ENCODE peak calls at places on chromosome 4, in four cellular contexts. V, T, K and W are unnamed samples.

GRCh38 chr4:184273166-184274147 is 55.8 kb upstream of the ENPP6 start:
- DNase-seq in V (no peak), T (no peak), K (no peak), W (no peak)

GRCh38 chr4:177596035-177596434 is 153.8 kb upstream of the AGA start:
- DNase-seq in V (peak), T (peak), K (peak), W (peak)

GRCh38 chr4:134216436-134216835 is 14.8 kb upstream of the PABPC4L start:
- DNase-seq in V (no peak), T (no peak), K (no peak), W (no peak)

GRCh38 chr4:112752061-112752460 is 115.1 kb downstream of the LARP7 start:
- DNase-seq in V (no peak), T (no peak), K (no peak), W (no peak)

GRCh38 chr4:1232661-1233621 is 16.0 kb downstream of the CTBP1 start:
- DNase-seq in V (no peak), T (no peak), K (no peak), W (no peak)

GRCh38 chr4:8230891-8231290 is 31.8 kb downstream of the SH3TC1 start:
- DNase-seq in V (no peak), T (no peak), K (no peak), W (no peak)

GRCh38 chr4:15233626-15234025 is 194.2 kb upstream of the C1QTNF7 start:
- DNase-seq in V (no peak), T (no peak), K (no peak), W (no peak)

GRCh38 chr4:152408514-152409327 is 127.2 kb downstream of the FBXW7 start:
- DNase-seq in V (peak), T (no peak), K (no peak), W (peak)

GRCh38 chr4:181204109-181204508 is 1039.1 kb upstream of the TENM3 start:
- DNase-seq in V (no peak), T (no peak), K (no peak), W (no peak)

GRCh38 chr4:3836802-3837601 is 70.8 kb downstream of the ADRA2C start:
- DNase-seq in V (no peak), T (no peak), K (no peak), W (no peak)

GRCh38 chr4:133151681-133152329 is 2.7 kb downstream of the PCDH10 start:
- DNase-seq in V (no peak), T (no peak), K (no peak), W (no peak)

GRCh38 chr4:26032142-26032541 is 118.1 kb downstream of the SMIM20 start:
- DNase-seq in V (no peak), T (no peak), K (no peak), W (no peak)

GRCh38 chr4:183384983-183385382 is 59.5 kb upstream of the CDKN2AIP start:
- DNase-seq in V (no peak), T (no peak), K (no peak), W (no peak)